ENCODE peak calls at places on chromosomes 7 and 10, in five cellular contexts. T is tibial nerve, R is IMR-90, C is HCT116, Z is fibroblast of lung. H is an unnamed sample. For H3K4me1, the result is how much of the 10 kb centered on the place peaks cover.

GRCh38 chr10:7152982-7153381 is 257.9 kb downstream of the SFMBT2 start:
- DNase-seq in T (no peak), R (no peak), C (no peak), Z (no peak), H (no peak)

GRCh38 chr10:115981056-115981455 is 291.9 kb downstream of the GFRA1 start:
- DNase-seq in T (no peak), R (no peak), C (no peak), Z (no peak), H (no peak)

GRCh38 chr10:23063387-23064287 is 31.7 kb upstream of the MSRB2 start:
- DNase-seq in T (no peak), R (peak), C (no peak), Z (peak), H (no peak)

GRCh38 chr7:107538001-107538400 is 25.7 kb downstream of the COG5 start:
- DNase-seq in T (no peak), R (no peak), C (no peak), Z (no peak), H (no peak)

GRCh38 chr10:74150151-74151056 is at the start of gene AP3M1:
- DNase-seq in T (peak), R (no peak), C (no peak), Z (no peak), H (peak)

GRCh38 chr7:51150193-51150592 is 166.4 kb downstream of the COBL start:
- DNase-seq in T (no peak), R (no peak), C (no peak), Z (no peak), H (no peak)

GRCh38 chr7:117281562-117281961 is 41.3 kb downstream of the WNT2 start:
- DNase-seq in T (no peak), R (no peak), C (no peak), Z (peak), H (no peak)

GRCh38 chr10:85641479-85641967 is 725.1 kb downstream of the GRID1 start:
- DNase-seq in T (no peak), R (no peak), C (peak), Z (peak), H (no peak)

GRCh38 chr7:124183649-124184048 is 150.8 kb upstream of the TMEM229A start:
- DNase-seq in T (no peak), R (no peak), C (no peak), Z (no peak), H (no peak)

GRCh38 chr7:30474893-30475292 is 3.7 kb downstream of the NOD1 start:
- DNase-seq in T (no peak), R (peak), C (no peak), Z (peak), H (no peak)

GRCh38 chr7:2663121-2663886 is 24.7 kb upstream of the AMZ1 start:
- DNase-seq in T (no peak), R (no peak), C (no peak), Z (no peak), H (no peak)

GRCh38 chr10:128174581-128175559 is 48.6 kb upstream of the MKI67 start:
- DNase-seq in T (no peak), R (no peak), C (peak), Z (no peak), H (no peak)

GRCh38 chr7:130338233-130338632 is 6.4 kb upstream of the CPA5 start:
- DNase-seq in T (no peak), R (no peak), C (no peak), Z (no peak), H (no peak)

GRCh38 chr10:62327897-62328296 is 46.3 kb upstream of the ZNF365 start:
- DNase-seq in T (no peak), R (no peak), C (no peak), Z (peak), H (no peak)

GRCh38 chr7:29196191-29196590 is 1.6 kb downstream of the CHN2 start:
- DNase-seq in T (no peak), R (no peak), C (no peak), Z (no peak), H (no peak)

GRCh38 chr10:92123031-92123450 is 167.8 kb downstream of the CPEB3 start:
- DNase-seq in T (no peak), R (no peak), C (no peak), Z (no peak), H (no peak)

GRCh38 chr10:1572519-1573333 is 164.6 kb downstream of the ADARB2 start:
- DNase-seq in T (no peak), R (no peak), C (no peak), Z (no peak), H (no peak)

GRCh38 chr7:155781433-155781832 is 30.8 kb downstream of the SHH start:
- DNase-seq in T (no peak), R (no peak), C (no peak), Z (no peak), H (no peak)

GRCh38 chr7:13257661-13258060 is 570.2 kb downstream of the ARL4A start:
- DNase-seq in T (no peak), R (no peak), C (no peak), Z (peak), H (no peak)

GRCh38 chr10:69876931-69877330 is 75.2 kb downstream of the COL13A1 start:
- DNase-seq in T (no peak), R (no peak), C (no peak), Z (no peak), H (no peak)

GRCh38 chr7:37663693-37664092 is 19.9 kb upstream of the GPR141 start:
- DNase-seq in T (no peak), R (no peak), C (no peak), Z (no peak), H (no peak)

DNA sequence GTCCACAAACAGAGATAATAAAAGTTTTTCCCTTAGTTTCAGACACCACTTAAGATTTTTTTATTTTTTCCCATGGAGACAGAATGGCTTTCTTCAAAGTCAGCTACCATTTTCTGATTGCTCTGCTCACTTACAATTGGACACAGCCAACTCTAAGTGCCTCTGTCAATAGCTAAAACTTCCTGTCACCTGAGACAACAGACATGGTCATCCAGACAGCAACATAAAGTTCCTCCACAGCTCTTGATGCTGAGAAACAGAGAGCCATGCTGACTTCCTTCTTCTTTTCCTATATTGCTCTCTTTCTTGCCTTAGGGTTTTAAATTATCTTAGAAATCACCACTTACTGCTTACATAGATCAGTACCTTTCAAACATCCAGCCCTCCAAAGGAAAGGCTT is 12.0 kb downstream of the ZNF800 start:
- DNase-seq in T (no peak), R (no peak), C (no peak), Z (no peak), H (no peak)
- H3K4me1 ChIP-seq in T (under half), R (under half), C (under half), Z (under half), H (under half)

DNA sequence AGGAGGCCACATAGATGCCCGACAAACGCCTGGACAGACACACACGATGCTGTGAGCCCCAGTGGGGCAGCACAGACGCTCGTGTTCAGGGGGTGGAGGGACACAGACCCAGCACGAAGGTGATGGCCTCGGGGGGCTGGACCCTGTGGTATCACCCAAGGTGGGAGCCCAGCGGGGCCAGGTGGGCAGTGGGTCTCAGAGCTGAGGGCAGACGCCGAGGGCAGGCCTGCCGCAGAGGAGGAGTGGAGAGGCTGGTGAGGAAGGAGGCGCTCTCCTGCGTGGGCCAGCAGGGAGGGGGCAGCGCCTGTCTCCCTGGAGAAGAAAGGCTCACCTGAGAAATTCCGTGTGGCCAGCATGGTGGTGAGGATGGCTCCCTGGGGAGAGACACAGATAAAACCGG is 39.6 kb downstream of the YKT6 start:
- DNase-seq in T (no peak), R (no peak), C (no peak), Z (no peak), H (no peak)
- H3K4me3 ChIP-seq in T (no peak), R (no peak), C (no peak), Z (no peak), H (no peak)

GRCh38 chr10:96584035-96584434 is 2.8 kb downstream of the TM9SF3 start:
- DNase-seq in T (no peak), R (no peak), C (no peak), Z (no peak), H (no peak)
- H3K4me1 ChIP-seq in T (under half), R (under half), C (under half), Z (under half), H (half or more)

DNA sequence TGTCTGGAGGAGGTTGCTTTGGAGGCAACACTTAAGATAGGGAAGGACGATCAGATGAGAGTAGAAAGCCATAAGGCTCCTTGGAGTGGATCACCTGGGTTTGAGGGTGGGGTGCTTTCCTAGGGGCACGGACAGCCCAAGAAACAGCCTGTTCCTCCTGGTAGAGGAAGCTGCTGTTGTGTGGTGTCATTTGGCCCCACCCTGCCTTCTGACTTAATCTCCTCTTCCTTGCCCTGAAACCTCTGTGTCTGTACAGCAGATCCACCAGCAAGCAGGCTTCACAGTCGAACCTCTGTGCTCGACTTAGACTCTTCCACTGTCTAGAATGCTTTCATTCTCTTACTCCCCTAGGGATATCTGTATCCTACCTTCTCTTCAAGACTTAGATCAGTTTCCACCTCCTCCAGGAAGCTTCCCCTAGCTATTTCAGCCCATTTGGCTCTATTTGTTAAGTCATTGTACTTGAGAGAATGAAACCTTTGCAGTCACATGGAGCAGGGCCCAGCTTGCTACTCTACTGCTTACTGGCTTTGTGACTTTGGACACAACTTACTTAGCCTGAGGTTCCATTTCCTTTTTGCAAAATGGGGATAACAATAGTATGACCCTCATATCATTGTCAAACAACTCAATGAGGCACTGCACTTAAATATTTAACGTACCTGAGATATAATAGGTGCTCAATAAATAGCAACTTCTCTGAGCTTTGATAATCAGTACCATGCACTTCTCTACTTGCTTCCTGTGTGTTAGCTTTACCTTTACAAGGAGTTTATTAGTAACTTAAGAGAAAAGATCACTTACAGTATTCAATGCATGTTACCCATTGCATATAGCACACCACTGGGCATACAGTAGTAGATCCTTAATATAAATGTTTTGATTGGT is 5.0 kb downstream of the MXI1 start:
- DNase-seq in T (no peak), R (no peak), C (no peak), Z (no peak), H (peak)
- H3K4me3 ChIP-seq in T (no peak), R (no peak), C (no peak), Z (no peak), H (no peak)

DNA sequence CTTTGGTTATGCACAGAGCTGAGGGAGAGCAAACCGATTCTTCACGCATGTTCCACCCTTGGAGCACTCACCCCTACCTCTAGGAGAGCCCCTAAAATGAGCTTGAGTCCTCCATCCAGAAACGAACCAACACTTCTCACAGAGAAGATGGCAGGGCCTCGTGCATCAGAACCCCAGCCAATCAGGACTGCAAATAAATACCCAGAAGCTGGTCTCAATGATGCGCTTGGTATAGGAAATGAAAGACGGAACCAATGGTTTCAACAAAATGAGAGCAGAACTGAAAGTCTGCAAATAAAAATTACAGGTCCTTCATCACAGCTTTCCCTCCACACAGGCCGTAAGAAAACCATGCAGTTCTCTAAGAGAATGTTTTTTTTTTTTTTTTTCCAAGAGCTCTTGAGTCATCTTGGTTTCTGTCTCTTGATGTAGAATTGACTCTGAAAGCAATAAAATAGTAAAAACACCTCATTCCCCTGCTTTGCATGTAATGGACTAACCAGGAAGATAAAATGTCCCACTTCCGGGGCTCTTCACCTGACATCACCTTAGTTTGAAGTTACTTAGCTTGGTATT is 23.8 kb downstream of the KLF6 start:
- DNase-seq in T (no peak), R (peak), C (no peak), Z (no peak), H (no peak)
- H3K4me1 ChIP-seq in T (under half), R (under half), C (under half), Z (under half), H (under half)

DNA sequence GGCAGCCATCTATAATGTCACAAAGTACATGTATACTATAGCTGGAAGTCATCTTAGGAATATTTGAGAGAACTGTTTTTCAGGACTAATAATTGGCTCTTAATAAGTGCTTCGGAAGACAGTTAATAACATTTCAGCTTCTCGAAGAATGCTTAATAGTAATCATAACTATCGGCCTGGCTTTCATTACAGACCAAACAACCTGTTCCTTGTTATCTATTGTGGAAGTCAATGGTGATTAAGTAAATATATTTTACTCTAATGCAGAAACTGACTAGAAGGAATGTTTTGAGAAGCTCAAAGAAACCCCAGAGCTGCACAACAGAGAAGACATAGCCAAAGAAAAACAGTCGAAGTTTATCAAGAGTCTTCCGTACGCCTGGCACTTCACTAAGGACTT is 106.8 kb upstream of the FAM133B start:
- DNase-seq in T (no peak), R (no peak), C (no peak), Z (peak), H (no peak)
- H3K4me3 ChIP-seq in T (no peak), R (no peak), C (no peak), Z (no peak), H (no peak)

DNA sequence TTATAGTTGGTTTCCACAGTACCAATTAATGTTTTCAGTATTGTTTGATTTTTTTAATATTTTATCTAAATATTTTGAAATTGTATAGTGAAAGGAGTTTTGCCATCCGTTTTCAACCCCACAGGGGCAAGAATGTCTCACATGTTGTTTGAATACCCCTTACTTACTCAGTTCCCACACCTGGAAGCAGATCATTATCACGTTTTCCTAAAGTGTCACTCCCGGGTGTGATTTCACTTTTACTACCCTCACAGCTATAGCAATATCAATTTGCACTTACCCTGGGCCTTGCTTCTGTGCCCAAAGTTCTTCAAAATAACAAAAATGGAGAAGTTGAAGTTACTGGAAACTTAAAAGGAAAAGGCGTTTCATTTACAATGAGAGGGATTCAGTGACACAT is 228.1 kb downstream of the CSTF2T start:
- DNase-seq in T (no peak), R (no peak), C (no peak), Z (no peak), H (no peak)
- H3K4me1 ChIP-seq in T (under half), R (under half), C (under half), Z (under half), H (under half)

GRCh38 chr7:27092753-27093097 is 3.1 kb downstream of the HOXA1 start:
- DNase-seq in T (no peak), R (no peak), C (no peak), Z (no peak), H (no peak)

GRCh38 chr7:27095050-27095896 is 527 bp downstream of the HOXA1 start:
- DNase-seq in T (no peak), R (peak), C (no peak), Z (no peak), H (peak)

GRCh38 chr7:27094304-27095049 is 1.3 kb downstream of the HOXA1 start:
- DNase-seq in T (no peak), R (no peak), C (no peak), Z (no peak), H (no peak)

GRCh38 chr7:27091125-27091524 is 4.7 kb downstream of the HOXA1 start:
- DNase-seq in T (no peak), R (no peak), C (no peak), Z (no peak), H (no peak)

GRCh38 chr7:27091936-27092752 is 3.7 kb downstream of the HOXA1 start:
- DNase-seq in T (no peak), R (no peak), C (no peak), Z (no peak), H (no peak)
- H3K4me3 ChIP-seq in T (no peak), R (no peak), C (no peak), Z (no peak), H (no peak)

GRCh38 chr10:129854796-129855705 is 109.0 kb downstream of the EBF3 start:
- DNase-seq in T (no peak), R (no peak), C (no peak), Z (no peak), H (no peak)

GRCh38 chr10:129855836-129856563 is 108.1 kb downstream of the EBF3 start:
- DNase-seq in T (no peak), R (no peak), C (no peak), Z (no peak), H (no peak)

GRCh38 chr10:129859536-129859935 is 104.5 kb downstream of the EBF3 start:
- DNase-seq in T (no peak), R (no peak), C (no peak), Z (no peak), H (no peak)

GRCh38 chr10:129860396-129860795 is 103.7 kb downstream of the EBF3 start:
- DNase-seq in T (no peak), R (no peak), C (no peak), Z (no peak), H (no peak)

GRCh38 chr10:129857242-129857960 is 106.7 kb downstream of the EBF3 start:
- DNase-seq in T (no peak), R (no peak), C (no peak), Z (no peak), H (no peak)
- H3K4me1 ChIP-seq in T (under half), R (under half), C (under half), Z (under half), H (under half)

DNA sequence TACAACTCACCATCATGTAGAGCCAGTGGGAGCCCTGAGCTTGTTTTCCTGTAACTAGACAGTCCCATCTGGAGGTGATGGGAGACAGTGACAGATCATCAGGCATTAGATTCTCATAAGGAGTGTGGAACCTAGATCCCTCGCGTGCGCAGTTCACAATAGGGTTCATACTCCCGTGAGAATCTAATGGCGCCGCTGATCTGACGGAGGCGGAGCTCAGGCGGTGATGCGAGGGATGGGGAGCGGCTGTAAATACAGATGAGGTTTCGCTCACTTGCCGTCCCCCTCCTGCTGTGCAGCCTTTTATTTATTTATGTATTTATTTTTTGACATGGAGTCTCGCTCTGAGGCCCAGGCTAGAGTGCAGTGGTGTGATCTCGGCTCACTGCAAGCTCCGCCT is 139.3 kb downstream of the CAMK1D start:
- DNase-seq in T (no peak), R (no peak), C (no peak), Z (no peak), H (no peak)
- H3K4me3 ChIP-seq in T (no peak), R (no peak), C (no peak), Z (no peak), H (no peak)